ENCODE peak calls at places on chromosomes 2 and 18, in ten cellular contexts. V, F, Y, R, P, Z, G, N, E and A are unnamed samples.

GRCh38 chr2:216921057-216921456 is 61.2 kb upstream of the TNP1 start:
- DNase-seq in N (no peak), E (no peak), P (no peak), Z (no peak), Y (no peak), G (no peak), V (no peak), R (no peak), F (no peak), A (no peak)

GRCh38 chr2:99694331-99694730 is 204.5 kb upstream of the REV1 start:
- DNase-seq in F (no peak), P (no peak), Z (no peak), N (no peak), R (no peak), Y (no peak), G (no peak), V (no peak), E (no peak), A (no peak)

GRCh38 chr2:48397846-48398245 is 132.1 kb upstream of the STON1 start:
- DNase-seq in N (no peak), V (no peak), P (no peak), E (no peak), R (no peak), G (no peak), Z (no peak), F (no peak), Y (no peak), A (no peak)

GRCh38 chr2:239192456-239192855 is 208.4 kb downstream of the HDAC4 start:
- DNase-seq in Z (no peak), Y (no peak), F (no peak), P (no peak), G (no peak), R (peak), E (no peak), V (no peak), N (no peak), A (no peak)

GRCh38 chr18:7545734-7546133 is 21.4 kb upstream of the PTPRM start:
- DNase-seq in P (peak), G (no peak), Y (peak), Z (no peak), N (no peak), R (no peak), E (peak), F (no peak), V (no peak), A (no peak)

GRCh38 chr2:241545113-241545512 is 13.4 kb upstream of the BOK start:
- DNase-seq in P (peak), F (no peak), G (no peak), N (no peak), Z (no peak), V (no peak), R (no peak), Y (peak), E (peak), A (peak)

GRCh38 chr2:96907405-96908041 is 37.6 kb upstream of the SEMA4C start:
- DNase-seq in R (no peak), N (no peak), Y (peak), F (peak), G (no peak), V (no peak), E (peak), Z (peak), P (peak), A (no peak)

GRCh38 chr2:161415041-161415440 is 1.1 kb upstream of the TBR1 start:
- DNase-seq in Z (no peak), F (no peak), R (no peak), E (no peak), Y (no peak), G (no peak), V (no peak), P (no peak), N (no peak), A (no peak)

GRCh38 chr2:188902906-188903305 is 71.3 kb upstream of the COL3A1 start:
- DNase-seq in E (peak), Z (no peak), R (no peak), F (no peak), N (peak), G (peak), Y (peak), V (peak), P (peak), A (no peak)

GRCh38 chr2:63692002-63692606 is 103.3 kb downstream of the MDH1 start:
- DNase-seq in P (peak), G (peak), Z (no peak), E (peak), Y (peak), N (peak), V (no peak), R (no peak), F (no peak), A (no peak)

GRCh38 chr2:64329848-64330247 is 124.1 kb upstream of the LGALSL start:
- DNase-seq in G (no peak), E (peak), V (no peak), Y (peak), F (peak), N (no peak), P (peak), R (no peak), Z (no peak), A (no peak)

GRCh38 chr18:62372156-62372555 is 47.0 kb downstream of the TNFRSF11A start:
- DNase-seq in Z (no peak), F (no peak), P (no peak), Y (no peak), N (no peak), E (no peak), V (no peak), G (no peak), R (no peak), A (no peak)

GRCh38 chr2:226308981-226309380 is 490.6 kb downstream of the IRS1 start:
- DNase-seq in Y (peak), E (peak), Z (no peak), G (peak), V (peak), R (no peak), P (peak), F (no peak), N (no peak), A (no peak)

GRCh38 chr2:225173909-225174308 is 131.6 kb upstream of the DOCK10 start:
- DNase-seq in P (peak), E (no peak), V (no peak), G (no peak), N (no peak), Z (no peak), Y (peak), F (no peak), R (no peak), A (no peak)

GRCh38 chr2:209663149-209663548 is 108.5 kb upstream of the UNC80 start:
- DNase-seq in N (no peak), V (no peak), E (peak), Z (no peak), Y (peak), R (no peak), G (no peak), F (no peak), P (peak), A (no peak)

GRCh38 chr2:204046145-204046544 is 109.6 kb downstream of the ICOS start:
- DNase-seq in N (no peak), Z (no peak), G (no peak), F (no peak), E (no peak), V (no peak), R (no peak), P (no peak), Y (no peak), A (no peak)

GRCh38 chr2:239944706-239945551 is 80.2 kb downstream of the NDUFA10 start:
- DNase-seq in E (peak), G (no peak), V (no peak), F (no peak), P (no peak), N (no peak), R (peak), Y (no peak), Z (peak), A (no peak)

GRCh38 chr2:158693476-158693875 is 101.6 kb upstream of the DAPL1 start:
- DNase-seq in V (no peak), R (no peak), P (no peak), N (no peak), G (no peak), E (no peak), Y (no peak), F (no peak), Z (no peak), A (no peak)

GRCh38 chr2:127508621-127509034 is 17.7 kb downstream of the IWS1 start:
- DNase-seq in V (peak), P (peak), Y (peak), G (peak), E (peak), Z (peak), R (no peak), N (peak), F (peak), A (peak)

GRCh38 chr18:79927597-79928562 is 23.6 kb downstream of the SLC66A2 start:
- DNase-seq in E (no peak), N (no peak), Z (no peak), Y (no peak), F (peak), P (no peak), V (no peak), G (no peak), R (peak), A (no peak)

GRCh38 chr2:3805120-3805519 is 101.7 kb downstream of the DCDC2C start:
- DNase-seq in P (no peak), Y (no peak), E (no peak), V (no peak), N (peak), G (no peak), F (no peak), R (no peak), Z (no peak), A (no peak)

GRCh38 chr2:60989256-60989655 is 28.3 kb upstream of the PEX13 start:
- DNase-seq in N (peak), G (no peak), R (no peak), Z (no peak), V (no peak), P (no peak), Y (no peak), F (peak), E (peak), A (no peak)

GRCh38 chr2:230441188-230441897 is 25.3 kb downstream of the SP100 start:
- DNase-seq in E (peak), P (peak), Z (no peak), R (no peak), V (no peak), G (no peak), N (no peak), Y (peak), F (peak), A (peak)

GRCh38 chr18:72672364-72673151 is 128.4 kb upstream of the CBLN2 start:
- DNase-seq in F (no peak), G (no peak), Y (peak), Z (no peak), V (no peak), P (peak), N (peak), R (no peak), E (peak), A (no peak)

GRCh38 chr2:43132523-43133301 is 93.7 kb downstream of the ZFP36L2 start:
- DNase-seq in V (no peak), E (no peak), G (no peak), F (no peak), P (no peak), Y (no peak), N (no peak), R (no peak), Z (no peak), A (no peak)

GRCh38 chr2:217993817-217994459 is 8.9 kb downstream of the TNS1 start:
- DNase-seq in F (peak), Z (peak), N (peak), G (no peak), R (peak), E (peak), V (no peak), Y (peak), P (peak), A (no peak)

GRCh38 chr2:124323321-124323720 is 298.2 kb downstream of the CNTNAP5 start:
- DNase-seq in G (no peak), P (peak), F (no peak), Y (peak), V (no peak), E (peak), R (no peak), Z (no peak), N (no peak), A (no peak)

GRCh38 chr2:124327293-124327692 is 302.2 kb downstream of the CNTNAP5 start:
- DNase-seq in G (no peak), R (no peak), P (no peak), Y (no peak), F (no peak), V (no peak), N (no peak), E (no peak), Z (no peak), A (no peak)

GRCh38 chr2:124325667-124326425 is 300.8 kb downstream of the CNTNAP5 start:
- DNase-seq in N (peak), R (no peak), P (peak), V (no peak), G (no peak), Y (peak), F (no peak), E (no peak), Z (no peak), A (no peak)

GRCh38 chr2:124333789-124334188 is 308.7 kb downstream of the CNTNAP5 start:
- DNase-seq in Y (no peak), E (no peak), R (no peak), N (no peak), V (no peak), G (no peak), Z (no peak), P (no peak), F (no peak), A (no peak)

GRCh38 chr2:124328397-124328796 is 303.3 kb downstream of the CNTNAP5 start:
- DNase-seq in Y (no peak), F (no peak), E (no peak), V (no peak), N (no peak), R (no peak), P (no peak), G (no peak), Z (no peak), A (no peak)
- TF ChIP-seq CTCF in Y (no peak), F (no peak), E (no peak), V (no peak), N (no peak), R (no peak), P (no peak), G (no peak), Z (no peak), A (no peak)

GRCh38 chr2:233013650-233014049 is 594 bp upstream of the NGEF start:
- DNase-seq in R (no peak), E (no peak), Y (no peak), G (no peak), V (no peak), F (no peak), P (no peak), Z (no peak), N (no peak), A (no peak)
- H3K4me3 ChIP-seq in R (no peak), E (no peak), Y (no peak), G (no peak), V (no peak), F (peak), P (no peak), Z (no peak), N (no peak), A (no peak)

DNA sequence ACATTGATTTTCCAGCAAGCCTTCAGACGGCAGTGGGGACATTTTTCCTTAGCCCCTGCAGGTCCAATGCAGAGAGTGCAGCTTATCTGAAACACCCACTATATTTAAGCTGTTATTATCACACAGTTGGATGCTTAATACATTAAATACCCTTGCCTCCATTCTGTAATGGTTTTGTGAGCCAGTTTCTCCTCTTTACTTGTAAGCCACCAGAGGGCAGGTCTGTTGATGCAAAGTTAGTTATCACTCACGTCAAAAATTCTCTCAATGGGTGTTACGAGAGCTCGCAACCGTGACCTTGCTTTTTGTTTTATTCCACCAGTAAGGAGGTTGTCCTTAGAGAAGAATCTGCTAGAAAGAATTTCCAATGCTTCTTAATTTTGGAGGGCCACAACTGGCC is 189.8 kb downstream of the INSIG2 start:
- DNase-seq in G (no peak), F (no peak), R (no peak), P (no peak), V (no peak), Z (no peak), E (no peak), Y (no peak), N (peak), A (no peak)
- TF ChIP-seq CTCF in G (no peak), F (no peak), R (no peak), P (no peak), V (no peak), Z (no peak), E (no peak), Y (peak), N (no peak), A (no peak)

DNA sequence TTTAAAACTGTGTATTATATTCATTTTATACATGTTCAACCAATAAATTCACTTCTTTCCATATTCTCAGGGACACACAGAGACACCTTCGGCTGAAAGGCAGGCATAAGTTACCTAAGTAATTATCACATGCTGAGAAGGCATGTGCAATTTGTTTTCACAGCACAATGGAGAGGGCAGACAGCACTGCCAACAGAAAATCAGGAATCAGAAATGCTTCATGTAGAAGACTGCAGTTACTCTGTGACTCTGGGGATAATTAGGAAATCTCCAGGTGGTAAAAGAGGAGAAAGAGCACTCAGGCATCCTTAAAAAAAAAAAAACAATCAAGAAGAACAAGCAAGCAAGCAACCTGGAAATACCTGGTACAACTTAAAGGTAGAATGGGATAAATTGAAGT is 49.3 kb downstream of the DSEL start:
- DNase-seq in G (no peak), Z (no peak), R (no peak), N (no peak), V (no peak), P (no peak), E (no peak), Y (no peak), F (no peak), A (no peak)
- H3K4me3 ChIP-seq in G (no peak), Z (no peak), R (no peak), N (no peak), V (no peak), P (no peak), E (no peak), Y (no peak), F (no peak), A (no peak)